ENCODE peak calls at places on chromosomes 3 and 15, in nine cellular contexts. N is fibroblast of mammary gland, K is astrocyte of the spinal cord, B is GM12865, A is astrocyte of the cerebellum, L is GM06990, V is fibroblast of lung, C is suprapubic skin, P is colonic mucosa. Q is an unnamed sample.

GRCh38 chr3:175951047-175951694 is 1092.0 kb downstream of the NAALADL2 start:
- DNase-seq in N (peak), K (peak), B (no peak), A (no peak), L (no peak), V (peak), C (no peak), P (no peak), Q (peak)

GRCh38 chr3:44996556-44996969 is 20.5 kb downstream of the EXOSC7 start:
- DNase-seq in N (no peak), K (no peak), B (no peak), A (no peak), L (no peak), V (no peak), C (no peak), P (no peak), Q (no peak)

GRCh38 chr3:53073553-53074365 is 27.9 kb upstream of the SFMBT1 start:
- DNase-seq in N (no peak), K (no peak), B (no peak), A (no peak), L (no peak), V (no peak), C (peak), P (no peak), Q (no peak)

GRCh38 chr15:68328485-68328884 is 50.9 kb downstream of the FEM1B start:
- DNase-seq in N (no peak), K (no peak), B (no peak), A (no peak), L (no peak), V (no peak), C (no peak), P (no peak), Q (no peak)

GRCh38 chr3:39577541-39577940 is 110.1 kb downstream of the MOBP start:
- DNase-seq in N (no peak), K (no peak), B (no peak), A (no peak), L (no peak), V (no peak), C (no peak), P (no peak), Q (no peak)

GRCh38 chr15:73212424-73212823 is 156.3 kb downstream of the HCN4 start:
- DNase-seq in N (no peak), K (peak), B (no peak), A (no peak), L (no peak), V (peak), C (no peak), P (no peak), Q (no peak)

GRCh38 chr3:48595526-48596121 is 495 bp upstream of the COL7A1 start:
- DNase-seq in N (peak), K (peak), B (no peak), A (peak), L (no peak), V (peak), C (no peak), P (no peak), Q (no peak)

GRCh38 chr15:37793851-37794250 is 140.6 kb upstream of the TMCO5A start:
- DNase-seq in N (peak), K (no peak), B (no peak), A (no peak), L (no peak), V (no peak), C (no peak), P (no peak), Q (no peak)

GRCh38 chr3:58637509-58637908 is 29.1 kb downstream of the FAM3D start:
- DNase-seq in N (no peak), K (no peak), B (no peak), A (no peak), L (no peak), V (no peak), C (no peak), P (no peak), Q (no peak)

DNA sequence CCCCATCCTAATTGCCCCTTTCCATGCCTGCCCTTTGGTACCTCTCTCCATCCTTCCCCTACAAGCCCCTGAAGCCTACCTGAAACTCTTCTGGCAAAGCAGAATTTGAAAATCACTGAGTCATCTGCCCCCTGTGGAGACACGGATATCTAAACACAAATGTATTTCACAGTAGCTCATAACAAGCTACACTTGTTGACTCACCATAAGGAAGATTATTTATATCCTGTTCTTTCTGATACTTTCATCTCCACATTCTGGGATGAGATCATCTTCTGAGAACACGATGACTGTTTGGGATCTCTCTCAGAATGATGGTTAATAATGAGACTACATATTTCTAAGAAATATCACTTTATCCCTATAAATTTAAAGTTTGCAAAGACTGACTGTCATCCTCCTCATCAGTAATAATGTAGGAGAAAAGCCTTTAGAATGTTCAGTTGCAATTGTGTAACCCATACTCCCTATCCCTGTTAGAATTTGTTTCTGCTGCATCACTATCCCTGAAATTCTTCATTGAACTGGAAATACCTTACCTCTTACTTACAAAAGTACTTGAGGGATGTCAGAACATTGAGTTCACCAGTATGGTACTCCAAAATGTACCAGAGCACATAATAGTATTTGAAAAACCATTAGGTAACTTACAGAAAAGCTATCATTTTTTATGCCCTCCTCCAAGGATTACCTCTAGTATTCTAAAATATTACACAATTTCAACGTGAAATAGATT is 116.1 kb upstream of the IL12A start:
- DNase-seq in N (peak), K (peak), B (no peak), A (peak), L (no peak), V (peak), C (no peak), P (no peak), Q (peak)
- TF ChIP-seq CTCF in N (peak), K (no peak), B (no peak), A (no peak), L (peak), V (peak), C (no peak), P (no peak), Q (peak)

DNA sequence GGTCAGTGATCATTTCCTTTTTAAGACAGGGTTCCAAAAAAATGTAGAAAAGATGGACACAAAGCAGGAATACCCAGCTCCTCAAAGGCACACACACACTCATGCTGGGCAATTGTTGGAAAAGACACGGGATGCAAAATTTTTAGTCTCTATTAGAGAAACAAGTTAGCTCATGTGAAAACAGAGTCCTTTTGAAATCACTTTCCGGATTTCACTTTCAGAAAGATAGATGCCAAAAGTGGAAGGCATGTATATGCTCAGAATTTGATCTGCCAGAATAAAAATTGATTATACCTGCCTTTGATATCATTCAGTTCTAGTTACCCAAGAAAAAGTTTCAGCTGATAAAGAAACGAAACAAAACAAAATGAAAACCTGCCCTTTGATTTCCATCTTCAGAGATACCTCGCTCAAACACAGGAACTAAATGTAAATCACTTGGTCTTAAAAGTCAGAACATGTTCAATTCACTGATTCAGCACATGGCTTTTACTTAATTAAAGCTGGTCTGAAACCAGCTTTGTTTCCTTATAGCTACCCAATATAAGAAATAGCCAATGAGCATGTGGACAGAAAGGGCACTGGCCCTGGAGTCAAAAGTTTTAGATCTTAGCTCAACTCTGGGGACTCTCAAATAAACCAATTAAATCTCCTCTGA is 52.8 kb downstream of the PLD1 start:
- DNase-seq in N (no peak), K (no peak), B (no peak), A (no peak), L (no peak), V (no peak), C (no peak), P (no peak), Q (no peak)
- H3K4me3 ChIP-seq in N (no peak), K (no peak), B (peak), A (no peak), L (peak), V (no peak), C (no peak), P (no peak), Q (no peak)

DNA sequence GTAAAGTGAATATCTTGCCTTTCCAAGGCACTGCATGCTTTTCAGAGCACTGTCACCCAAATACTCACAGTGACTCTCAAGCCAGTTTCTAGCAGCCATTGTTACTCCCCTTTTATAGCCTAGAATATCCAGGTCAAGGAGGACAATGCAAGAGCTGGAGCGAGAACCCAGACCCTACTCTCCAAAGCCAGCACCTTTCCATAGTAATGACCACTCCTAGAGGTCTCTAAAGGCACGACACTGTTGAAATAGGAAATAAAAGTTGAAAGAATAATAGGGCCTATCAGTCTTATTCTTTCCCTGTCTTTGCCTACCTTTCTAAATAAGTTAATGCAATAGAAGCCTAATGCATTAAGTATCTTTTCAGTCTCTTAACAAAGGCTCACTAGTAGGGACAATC is 33.6 kb upstream of the DUT start:
- DNase-seq in N (no peak), K (no peak), B (no peak), A (no peak), L (no peak), V (no peak), C (no peak), P (no peak), Q (no peak)
- TF ChIP-seq CTCF in N (no peak), K (no peak), B (no peak), A (no peak), L (no peak), V (no peak), C (no peak), P (no peak), Q (no peak)

GRCh38 chr3:13416002-13416793 is 3.9 kb downstream of the NUP210 start:
- DNase-seq in N (no peak), K (no peak), B (peak), A (no peak), L (no peak), V (no peak), C (no peak), P (no peak), Q (no peak)
- H3K4me3 ChIP-seq in N (no peak), K (no peak), B (peak), A (no peak), L (peak), V (no peak), C (no peak), P (no peak), Q (no peak)

GRCh38 chr3:182671942-182672341 is 121.4 kb upstream of the ATP11B start:
- DNase-seq in N (peak), K (no peak), B (no peak), A (no peak), L (no peak), V (no peak), C (no peak), P (no peak), Q (peak)
- TF ChIP-seq CTCF in N (no peak), K (no peak), B (no peak), A (no peak), L (no peak), V (no peak), C (no peak), P (no peak), Q (no peak)

GRCh38 chr3:187802203-187802927 is 57.1 kb upstream of the BCL6 start:
- DNase-seq in N (no peak), K (no peak), B (no peak), A (no peak), L (no peak), V (no peak), C (no peak), P (no peak), Q (no peak)

GRCh38 chr3:187801152-187801551 is 55.9 kb upstream of the BCL6 start:
- DNase-seq in N (no peak), K (no peak), B (no peak), A (no peak), L (no peak), V (no peak), C (no peak), P (no peak), Q (no peak)

GRCh38 chr3:187798126-187798525 is 52.9 kb upstream of the BCL6 start:
- DNase-seq in N (no peak), K (no peak), B (no peak), A (no peak), L (no peak), V (no peak), C (no peak), P (no peak), Q (no peak)

GRCh38 chr3:187798531-187799520 is 53.6 kb upstream of the BCL6 start:
- DNase-seq in N (no peak), K (no peak), B (no peak), A (no peak), L (no peak), V (no peak), C (no peak), P (no peak), Q (no peak)

DNA sequence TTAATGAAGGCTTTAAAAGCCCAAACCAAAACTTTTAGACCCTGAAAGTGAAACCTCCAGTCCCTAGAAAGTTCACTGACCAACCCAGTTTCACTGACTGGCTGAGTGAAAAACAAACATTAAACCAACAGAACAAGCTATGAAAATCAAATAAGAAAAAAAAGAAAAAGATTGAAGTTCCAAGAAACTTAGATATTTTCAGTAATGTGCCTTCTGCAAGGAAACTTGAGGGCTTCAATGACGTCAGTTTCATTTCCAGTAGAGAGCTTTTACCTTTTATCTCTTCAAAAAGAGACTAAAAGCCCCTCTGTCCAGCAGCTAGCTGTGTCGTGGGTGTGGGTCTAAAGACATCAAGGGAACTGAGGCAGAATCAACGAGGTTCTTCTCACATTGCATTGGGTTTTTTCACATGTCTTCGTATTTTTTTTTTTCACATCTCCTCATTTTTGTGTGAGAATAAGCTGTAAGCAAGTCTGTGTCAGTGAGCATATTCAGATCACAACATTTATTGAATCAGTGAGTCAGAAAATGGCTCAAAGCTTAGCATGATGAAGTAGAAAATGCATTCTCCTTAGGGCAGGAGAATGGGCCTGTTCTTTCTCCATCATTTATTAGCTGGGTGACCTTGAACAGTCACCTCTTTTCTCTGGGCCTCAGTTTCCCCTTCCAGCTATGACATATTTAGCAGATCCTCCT is 54.8 kb upstream of the BCL6 start:
- DNase-seq in N (no peak), K (no peak), B (peak), A (no peak), L (no peak), V (no peak), C (no peak), P (no peak), Q (no peak)
- H3K4me3 ChIP-seq in N (no peak), K (no peak), B (no peak), A (no peak), L (no peak), V (no peak), C (no peak), P (no peak), Q (no peak)

GRCh38 chr15:41494190-41494921 is 682 bp downstream of the ITPKA start:
- DNase-seq in N (no peak), K (no peak), B (peak), A (no peak), L (peak), V (no peak), C (no peak), P (peak), Q (no peak)
- TF ChIP-seq CTCF in N (no peak), K (no peak), B (no peak), A (no peak), L (no peak), V (no peak), C (no peak), P (no peak), Q (no peak)

DNA sequence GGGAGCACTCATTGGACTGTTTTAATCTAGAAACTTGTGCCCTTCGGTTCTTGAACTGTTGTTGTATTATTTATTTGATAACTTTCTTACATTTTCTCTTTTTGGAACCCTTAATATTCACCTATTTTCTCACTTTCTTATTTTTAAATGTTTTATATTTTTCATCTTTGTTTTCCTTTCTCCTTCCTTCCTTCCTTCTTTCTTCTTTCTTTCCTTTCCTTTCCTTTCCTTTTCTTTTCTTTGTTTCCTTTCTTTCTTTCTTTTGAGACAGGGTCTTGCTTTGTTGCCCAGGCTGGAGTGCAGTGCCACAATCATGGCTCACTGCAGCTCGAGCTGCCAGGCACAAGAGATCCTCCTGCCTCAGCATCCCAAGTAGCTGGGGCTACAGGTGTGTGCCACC is 108.5 kb downstream of the TBC1D2B start:
- DNase-seq in N (no peak), K (no peak), B (no peak), A (no peak), L (no peak), V (no peak), C (no peak), P (no peak), Q (no peak)
- H3K4me3 ChIP-seq in N (no peak), K (no peak), B (no peak), A (no peak), L (no peak), V (no peak), C (no peak), P (no peak), Q (no peak)

DNA sequence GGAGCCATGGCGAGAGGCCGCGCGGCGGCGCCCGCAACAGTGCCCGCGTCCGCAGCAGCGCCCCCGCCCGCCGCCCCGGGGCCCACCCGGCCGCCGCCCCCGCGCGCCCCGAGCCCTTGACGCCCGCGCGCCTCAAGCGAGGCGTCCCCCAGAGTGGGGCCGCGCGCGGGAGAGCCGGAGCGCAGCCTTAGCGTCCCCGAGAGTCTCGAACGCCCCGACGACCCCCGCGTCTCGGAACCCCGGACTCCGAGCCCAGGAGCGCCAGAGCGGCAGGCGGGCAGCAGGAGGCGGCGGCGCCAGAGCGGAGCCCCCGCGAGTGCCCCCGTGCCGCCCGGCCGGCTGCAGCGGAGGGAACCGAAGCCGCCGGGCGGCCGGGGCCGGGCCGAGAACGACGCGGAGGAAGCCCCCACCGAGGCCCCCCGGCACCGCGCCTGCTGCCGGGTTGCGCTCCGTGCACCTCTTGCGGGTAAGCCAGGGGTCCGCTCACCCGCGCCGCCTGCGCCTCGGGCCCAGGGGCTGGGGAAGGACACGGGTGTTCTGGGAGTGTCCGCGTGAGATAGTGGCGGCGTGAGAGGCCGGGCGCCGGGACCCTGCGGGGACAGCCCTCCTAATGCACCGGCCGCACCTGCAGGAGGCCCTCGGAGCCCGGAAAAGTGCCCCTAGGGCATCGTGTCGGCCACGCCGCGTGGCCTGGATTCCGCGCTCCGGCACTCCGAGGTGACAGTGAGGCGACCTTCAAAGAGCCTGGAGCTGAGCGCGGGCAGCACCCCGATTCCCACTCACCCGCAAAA is 51.9 kb upstream of the ULK4 start:
- DNase-seq in N (no peak), K (no peak), B (peak), A (no peak), L (peak), V (no peak), C (peak), P (peak), Q (no peak)
- TF ChIP-seq CTCF in N (no peak), K (no peak), B (no peak), A (no peak), L (no peak), V (no peak), C (no peak), P (no peak), Q (no peak)

GRCh38 chr15:82995076-82995475 is 9.1 kb downstream of the RAMAC start:
- DNase-seq in N (no peak), K (no peak), B (no peak), A (no peak), L (no peak), V (no peak), C (no peak), P (no peak), Q (no peak)

GRCh38 chr15:82999426-82999825 is 12.0 kb downstream of the C15orf40 start:
- DNase-seq in N (peak), K (no peak), B (no peak), A (no peak), L (no peak), V (no peak), C (no peak), P (no peak), Q (no peak)

GRCh38 chr15:82995938-82996337 is 9.9 kb downstream of the RAMAC start:
- DNase-seq in N (peak), K (no peak), B (no peak), A (no peak), L (no peak), V (no peak), C (no peak), P (no peak), Q (no peak)

GRCh38 chr15:82999905-83000671 is 11.4 kb downstream of the C15orf40 start:
- DNase-seq in N (peak), K (peak), B (peak), A (peak), L (no peak), V (peak), C (no peak), P (no peak), Q (no peak)
- H3K4me3 ChIP-seq in N (peak), K (peak), B (no peak), A (no peak), L (peak), V (peak), C (peak), P (no peak), Q (peak)